ENCODE peak calls at places on chromosomes 5 and 9, in six cellular contexts. One of them, this sample, is unnamed. For H3K9me3, the result is how much of the 10 kb centered on the place peaks cover.

GRCh38 chr5:96714951-96715451 is 52.8 kb downstream of the CAST start:
- DNase-seq in astrocyte: peak
- DNase-seq in hepatocyte: peak
- DNase-seq in PC-3: peak
- DNase-seq in neural progenitor cell: peak
- DNase-seq in endothelial cell of umbilical vein: peak
- DNase-seq in this sample: peak

GRCh38 chr9:7780261-7780988 is 19.2 kb downstream of the DMAC1 start:
- DNase-seq in PC-3: no peak
- DNase-seq in astrocyte: peak
- DNase-seq in endothelial cell of umbilical vein: no peak
- DNase-seq in hepatocyte: peak
- DNase-seq in neural progenitor cell: peak
- DNase-seq in this sample: peak

GRCh38 chr9:126532019-126532462 is 81.7 kb upstream of the LMX1B start:
- DNase-seq in hepatocyte: no peak
- DNase-seq in PC-3: no peak
- DNase-seq in endothelial cell of umbilical vein: no peak
- DNase-seq in astrocyte: no peak
- DNase-seq in neural progenitor cell: no peak
- DNase-seq in this sample: no peak

GRCh38 chr5:5344051-5344571 is 78.4 kb upstream of the ICE1 start:
- DNase-seq in hepatocyte: no peak
- DNase-seq in PC-3: no peak
- DNase-seq in neural progenitor cell: no peak
- DNase-seq in endothelial cell of umbilical vein: peak
- DNase-seq in astrocyte: peak
- DNase-seq in this sample: no peak

GRCh38 chr5:176793343-176793699 is 17.0 kb upstream of the UNC5A start:
- DNase-seq in endothelial cell of umbilical vein: no peak
- DNase-seq in astrocyte: no peak
- DNase-seq in PC-3: no peak
- DNase-seq in hepatocyte: no peak
- DNase-seq in neural progenitor cell: no peak
- DNase-seq in this sample: peak

GRCh38 chr5:62574599-62574998 is 4.0 kb upstream of the LRRC70 start:
- DNase-seq in astrocyte: no peak
- DNase-seq in endothelial cell of umbilical vein: no peak
- DNase-seq in neural progenitor cell: no peak
- DNase-seq in PC-3: no peak
- DNase-seq in hepatocyte: no peak
- DNase-seq in this sample: no peak

GRCh38 chr9:89453452-89453851 is 44.5 kb downstream of the SEMA4D start:
- DNase-seq in PC-3: no peak
- DNase-seq in neural progenitor cell: no peak
- DNase-seq in hepatocyte: no peak
- DNase-seq in endothelial cell of umbilical vein: no peak
- DNase-seq in astrocyte: no peak
- DNase-seq in this sample: no peak

GRCh38 chr9:97312101-97312500 is 4.6 kb downstream of the CCDC180 start:
- DNase-seq in endothelial cell of umbilical vein: no peak
- DNase-seq in astrocyte: no peak
- DNase-seq in PC-3: no peak
- DNase-seq in hepatocyte: no peak
- DNase-seq in neural progenitor cell: no peak
- DNase-seq in this sample: no peak

GRCh38 chr5:142671801-142672200 is 14.1 kb downstream of the FGF1 start:
- DNase-seq in astrocyte: peak
- DNase-seq in PC-3: peak
- DNase-seq in neural progenitor cell: no peak
- DNase-seq in endothelial cell of umbilical vein: no peak
- DNase-seq in hepatocyte: no peak
- DNase-seq in this sample: peak

GRCh38 chr9:118009585-118009984 is 305.4 kb downstream of the TLR4 start:
- DNase-seq in neural progenitor cell: peak
- DNase-seq in astrocyte: no peak
- DNase-seq in endothelial cell of umbilical vein: no peak
- DNase-seq in PC-3: no peak
- DNase-seq in hepatocyte: no peak
- DNase-seq in this sample: no peak
- H3K4me2 ChIP-seq in neural progenitor cell: no peak
- H3K4me2 ChIP-seq in astrocyte: no peak
- H3K4me2 ChIP-seq in endothelial cell of umbilical vein: no peak
- H3K4me2 ChIP-seq in PC-3: no peak
- H3K4me2 ChIP-seq in hepatocyte: no peak
- H3K4me2 ChIP-seq in this sample: no peak

GRCh38 chr9:121599872-121600585 is 51.4 kb upstream of the DAB2IP start:
- DNase-seq in neural progenitor cell: peak
- DNase-seq in hepatocyte: no peak
- DNase-seq in astrocyte: no peak
- DNase-seq in PC-3: no peak
- DNase-seq in endothelial cell of umbilical vein: no peak
- DNase-seq in this sample: no peak
- TF ChIP-seq EZH2 in neural progenitor cell: peak
- TF ChIP-seq EZH2 in hepatocyte: no peak
- TF ChIP-seq EZH2 in astrocyte: peak
- TF ChIP-seq EZH2 in PC-3: no peak
- TF ChIP-seq EZH2 in endothelial cell of umbilical vein: peak
- TF ChIP-seq EZH2 in this sample: peak

GRCh38 chr9:4654084-4654483 is 8.0 kb upstream of the PLPP6 start:
- DNase-seq in astrocyte: no peak
- DNase-seq in PC-3: no peak
- DNase-seq in hepatocyte: no peak
- DNase-seq in endothelial cell of umbilical vein: no peak
- DNase-seq in neural progenitor cell: no peak
- DNase-seq in this sample: no peak

GRCh38 chr9:4654538-4654937 is 7.6 kb upstream of the PLPP6 start:
- DNase-seq in endothelial cell of umbilical vein: no peak
- DNase-seq in astrocyte: no peak
- DNase-seq in hepatocyte: no peak
- DNase-seq in neural progenitor cell: no peak
- DNase-seq in PC-3: no peak
- DNase-seq in this sample: no peak

GRCh38 chr9:4656621-4657020 is 5.5 kb upstream of the PLPP6 start:
- DNase-seq in astrocyte: no peak
- DNase-seq in neural progenitor cell: no peak
- DNase-seq in endothelial cell of umbilical vein: no peak
- DNase-seq in PC-3: no peak
- DNase-seq in hepatocyte: no peak
- DNase-seq in this sample: no peak

GRCh38 chr9:4661165-4662095 is 664 bp upstream of the PLPP6 start:
- DNase-seq in astrocyte: peak
- DNase-seq in hepatocyte: no peak
- DNase-seq in PC-3: peak
- DNase-seq in endothelial cell of umbilical vein: peak
- DNase-seq in neural progenitor cell: no peak
- DNase-seq in this sample: peak

DNA sequence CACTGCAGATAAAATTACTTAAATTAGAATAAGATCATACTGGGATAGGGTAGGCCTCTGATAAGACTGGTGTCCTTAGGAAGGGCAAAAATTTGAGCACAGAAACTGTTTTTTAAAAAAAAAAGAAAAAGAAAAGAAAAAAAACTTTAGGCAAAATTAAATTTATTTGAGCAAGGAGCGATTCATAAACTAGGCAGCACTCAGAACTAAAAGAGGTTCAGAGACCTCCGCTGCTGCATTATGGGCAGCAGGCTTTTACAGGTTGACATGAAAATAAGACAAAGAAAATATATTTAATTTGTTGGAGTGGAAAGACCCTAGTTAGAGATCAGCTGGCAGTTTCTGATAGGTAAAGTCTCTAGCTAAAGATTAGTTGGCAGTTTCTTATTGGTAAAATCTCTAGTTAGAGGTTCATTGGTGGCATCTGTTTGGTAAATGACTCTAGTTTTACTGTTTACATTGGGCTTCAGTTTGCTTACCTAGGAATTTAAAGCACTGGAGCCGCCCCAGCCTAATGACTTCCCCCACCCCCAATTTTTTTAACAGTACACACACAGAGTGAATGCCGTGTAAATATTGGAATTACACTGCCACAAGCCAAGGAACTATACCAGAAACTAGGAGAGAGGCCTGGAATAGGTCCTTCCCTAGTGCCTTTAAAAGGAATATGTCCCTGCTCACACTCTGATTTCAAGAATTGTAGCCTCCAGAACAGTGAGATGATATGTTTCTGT is 4.5 kb upstream of the PLPP6 start:
- DNase-seq in PC-3: no peak
- DNase-seq in astrocyte: no peak
- DNase-seq in endothelial cell of umbilical vein: no peak
- DNase-seq in hepatocyte: peak
- DNase-seq in neural progenitor cell: no peak
- DNase-seq in this sample: no peak
- H3K9me3 ChIP-seq in PC-3: under half
- H3K9me3 ChIP-seq in astrocyte: under half
- H3K9me3 ChIP-seq in endothelial cell of umbilical vein: under half
- H3K9me3 ChIP-seq in hepatocyte: under half
- H3K9me3 ChIP-seq in neural progenitor cell: under half
- H3K9me3 ChIP-seq in this sample: under half

GRCh38 chr5:171913987-171914273 is 92.5 kb downstream of the FBXW11 start:
- DNase-seq in endothelial cell of umbilical vein: no peak
- DNase-seq in astrocyte: no peak
- DNase-seq in hepatocyte: no peak
- DNase-seq in neural progenitor cell: no peak
- DNase-seq in PC-3: no peak
- DNase-seq in this sample: no peak
- H3K4me2 ChIP-seq in endothelial cell of umbilical vein: no peak
- H3K4me2 ChIP-seq in astrocyte: no peak
- H3K4me2 ChIP-seq in hepatocyte: no peak
- H3K4me2 ChIP-seq in neural progenitor cell: peak
- H3K4me2 ChIP-seq in PC-3: no peak
- H3K4me2 ChIP-seq in this sample: no peak

GRCh38 chr5:160128632-160129031 is 9.4 kb upstream of the PWWP2A start:
- DNase-seq in endothelial cell of umbilical vein: no peak
- DNase-seq in astrocyte: no peak
- DNase-seq in neural progenitor cell: no peak
- DNase-seq in PC-3: no peak
- DNase-seq in hepatocyte: no peak
- DNase-seq in this sample: no peak
- TF ChIP-seq EZH2 in endothelial cell of umbilical vein: no peak
- TF ChIP-seq EZH2 in astrocyte: no peak
- TF ChIP-seq EZH2 in neural progenitor cell: no peak
- TF ChIP-seq EZH2 in PC-3: no peak
- TF ChIP-seq EZH2 in hepatocyte: no peak
- TF ChIP-seq EZH2 in this sample: no peak

GRCh38 chr9:135649508-135649907 is 10.2 kb upstream of the GLT6D1 start:
- DNase-seq in PC-3: no peak
- DNase-seq in hepatocyte: no peak
- DNase-seq in endothelial cell of umbilical vein: no peak
- DNase-seq in neural progenitor cell: no peak
- DNase-seq in astrocyte: no peak
- DNase-seq in this sample: no peak
- H3K9me3 ChIP-seq in PC-3: under half
- H3K9me3 ChIP-seq in hepatocyte: under half
- H3K9me3 ChIP-seq in endothelial cell of umbilical vein: under half
- H3K9me3 ChIP-seq in neural progenitor cell: under half
- H3K9me3 ChIP-seq in astrocyte: under half
- H3K9me3 ChIP-seq in this sample: under half

This sample was measured in mammary epithelial cell.